ENCODE peak calls at places on chromosome 20, in eight cellular contexts. S, I, O, Z, E, P, G and U are unnamed samples.

GRCh38 chr20:35145141-35145564 is 2.0 kb downstream of the EDEM2 start:
- DNase-seq in S (no peak), I (peak; percentile 23), O (no peak), Z (peak; percentile 52), E (no peak), P (no peak), G (peak; percentile 77), U (no peak)

GRCh38 chr20:62651285-62652021 is 9.2 kb downstream of the SLCO4A1 start:
- DNase-seq in S (no peak), I (peak; percentile 84), O (peak; percentile 88), Z (peak; percentile 55), E (peak; percentile 36), P (peak; percentile 88), G (no peak), U (peak; percentile 70)

GRCh38 chr20:38357653-38358207 is 11.4 kb downstream of the LBP start:
- DNase-seq in S (no peak), I (no peak), O (no peak), Z (no peak), E (no peak), P (no peak), G (no peak), U (no peak)

GRCh38 chr20:10667077-10667401 is 6.8 kb downstream of the JAG1 start:
- DNase-seq in S (no peak), I (no peak), O (no peak), Z (peak; percentile 63), E (no peak), P (no peak), G (no peak), U (peak; percentile 43)

GRCh38 chr20:57450931-57451330 is 59.7 kb downstream of the RBM38 start:
- DNase-seq in S (no peak), I (no peak), O (no peak), Z (no peak), E (no peak), P (no peak), G (no peak), U (no peak)

GRCh38 chr20:57251344-57251743 is 15.1 kb downstream of the BMP7 start:
- DNase-seq in S (no peak), I (no peak), O (no peak), Z (no peak), E (no peak), P (peak; percentile 11), G (no peak), U (no peak)

GRCh38 chr20:7775072-7775471 is 165.2 kb downstream of the HAO1 start:
- DNase-seq in S (no peak), I (no peak), O (no peak), Z (no peak), E (no peak), P (no peak), G (no peak), U (no peak)

GRCh38 chr20:44448753-44449546 is 26.7 kb upstream of the TTPAL start:
- DNase-seq in S (no peak), I (peak; percentile 5), O (no peak), Z (no peak), E (no peak), P (peak; percentile 38), G (no peak), U (no peak)

GRCh38 chr20:47489448-47489872 is 12.2 kb upstream of the NCOA3 start:
- DNase-seq in S (no peak), I (no peak), O (no peak), Z (no peak), E (no peak), P (peak; percentile 44), G (no peak), U (no peak)

GRCh38 chr20:43999848-44000247 is 85.2 kb downstream of the TOX2 start:
- DNase-seq in S (no peak), I (no peak), O (no peak), Z (no peak), E (no peak), P (no peak), G (no peak), U (no peak)

GRCh38 chr20:44070139-44070900 is 116.7 kb downstream of the JPH2 start:
- DNase-seq in S (no peak), I (no peak), O (peak; percentile 23), Z (no peak), E (no peak), P (no peak), G (no peak), U (no peak)

GRCh38 chr20:55880361-55880760 is 125.0 kb downstream of the CBLN4 start:
- DNase-seq in S (no peak), I (no peak), O (no peak), Z (peak; percentile 13), E (no peak), P (no peak), G (no peak), U (no peak)

GRCh38 chr20:63635431-63636141 is 8.7 kb upstream of the GMEB2 start:
- DNase-seq in S (no peak), I (peak; percentile 68), O (peak; percentile 41), Z (no peak), E (no peak), P (no peak), G (no peak), U (no peak)

GRCh38 chr20:5844063-5844681 is 94.0 kb downstream of the SHLD1 start:
- DNase-seq in S (no peak), I (peak; percentile 78), O (no peak), Z (no peak), E (no peak), P (peak; percentile 34), G (peak; percentile 96), U (no peak)

GRCh38 chr20:21698494-21699215 is 6.8 kb upstream of the PAX1 start:
- DNase-seq in S (no peak), I (no peak), O (no peak), Z (no peak), E (no peak), P (no peak), G (no peak), U (no peak)

GRCh38 chr20:44407402-44408184 is 52.1 kb downstream of the HNF4A start:
- DNase-seq in S (no peak), I (no peak), O (peak; percentile 78), Z (peak; percentile 39), E (no peak), P (peak; percentile 83), G (peak; percentile 66), U (no peak)

GRCh38 chr20:49636447-49636846 is 68.5 kb upstream of the PTGIS start:
- DNase-seq in S (peak; percentile 66), I (no peak), O (peak; percentile 35), Z (peak; percentile 64), E (no peak), P (peak; percentile 66), G (no peak), U (no peak)

GRCh38 chr20:36862857-36863668 is 12.9 kb upstream of the TLDC2 start:
- DNase-seq in S (no peak), I (no peak), O (no peak), Z (no peak), E (no peak), P (no peak), G (no peak), U (no peak)

GRCh38 chr20:36861625-36861874 is 14.4 kb upstream of the TLDC2 start:
- DNase-seq in S (no peak), I (no peak), O (no peak), Z (no peak), E (no peak), P (peak; percentile 61), G (no peak), U (no peak)

GRCh38 chr20:36860811-36861624 is 14.9 kb upstream of the TLDC2 start:
- DNase-seq in S (no peak), I (no peak), O (no peak), Z (no peak), E (no peak), P (no peak), G (no peak), U (no peak)

GRCh38 chr20:36860339-36860738 is 15.6 kb upstream of the TLDC2 start:
- DNase-seq in S (no peak), I (no peak), O (no peak), Z (no peak), E (no peak), P (no peak), G (no peak), U (no peak)

GRCh38 chr20:36861875-36862801 is 13.8 kb upstream of the TLDC2 start:
- DNase-seq in S (peak; percentile 75), I (no peak), O (peak; percentile 52), Z (peak; percentile 64), E (no peak), P (peak; percentile 97), G (peak; percentile 96), U (peak; percentile 90)
- TF ChIP-seq POLR2A in S (peak; percentile 53), I (no peak), O (no peak), Z (peak; percentile 32), E (no peak), P (peak; percentile 94), G (peak; percentile 76), U (peak; percentile 65)

GRCh38 chr20:31602430-31602778 is 2.7 kb upstream of the ID1 start:
- DNase-seq in S (no peak), I (no peak), O (no peak), Z (no peak), E (no peak), P (no peak), G (no peak), U (no peak)

GRCh38 chr20:31605031-31605901 is at the start of gene ID1:
- DNase-seq in S (peak; percentile 92), I (no peak), O (peak; percentile 95), Z (peak; percentile 94), E (peak; percentile 68), P (peak; percentile 96), G (peak; percentile 91), U (peak; percentile 92)

GRCh38 chr20:31602779-31603441 is 2.2 kb upstream of the ID1 start:
- DNase-seq in S (no peak), I (peak; percentile 51), O (peak; percentile 49), Z (no peak), E (no peak), P (no peak), G (peak; percentile 73), U (no peak)

GRCh38 chr20:31604567-31605030 is 490 bp upstream of the ID1 start:
- DNase-seq in S (no peak), I (no peak), O (no peak), Z (no peak), E (no peak), P (no peak), G (no peak), U (no peak)

GRCh38 chr20:31603822-31604566 is 1.1 kb upstream of the ID1 start:
- DNase-seq in S (peak; percentile 72), I (peak; percentile 28), O (peak; percentile 96), Z (peak; percentile 97), E (peak; percentile 42), P (peak; percentile 96), G (peak; percentile 82), U (peak; percentile 92)
- TF ChIP-seq POLR2A in S (peak; percentile 67), I (no peak), O (no peak), Z (peak; percentile 64), E (no peak), P (peak; percentile 59), G (peak; percentile 90), U (peak; percentile 75)

DNA sequence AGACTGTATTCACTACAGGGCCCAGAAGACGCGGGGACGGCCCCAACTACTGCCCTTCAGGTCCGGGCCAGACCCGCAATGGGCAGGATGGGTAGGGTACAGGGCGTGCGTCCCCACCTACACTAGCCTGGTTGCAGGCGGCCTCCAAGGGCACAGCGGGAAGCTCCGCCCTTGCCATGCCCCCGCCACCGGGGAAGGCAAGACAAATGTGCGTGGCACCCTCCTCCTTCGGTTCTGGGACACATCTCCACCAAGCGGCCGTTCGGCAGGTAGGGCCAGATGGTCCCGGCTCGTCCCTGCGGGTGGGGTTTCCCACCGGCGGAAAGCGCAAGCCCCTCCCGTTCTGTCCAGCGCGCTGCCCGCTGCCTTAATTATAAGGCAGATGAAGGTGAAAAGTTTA is 5.6 kb downstream of the NXT1 start:
- DNase-seq in S (no peak), I (no peak), O (no peak), Z (no peak), E (no peak), P (peak; percentile 45), G (no peak), U (no peak)
- TF ChIP-seq POLR2A in S (no peak), I (peak; percentile 47), O (no peak), Z (no peak), E (no peak), P (peak; percentile 27), G (no peak), U (no peak)

GRCh38 chr20:50728981-50729874 is 2.2 kb upstream of the PARD6B start:
- DNase-seq in S (no peak), I (no peak), O (peak; percentile 75), Z (peak; percentile 59), E (no peak), P (no peak), G (no peak), U (no peak)
- TF ChIP-seq POLR2A in S (no peak), I (no peak), O (no peak), Z (peak; percentile 43), E (no peak), P (no peak), G (no peak), U (no peak)